ENCODE peak calls at places on chromosomes 5 and 9, in six cellular contexts. One of them, this sample, is unnamed.

GRCh38 chr9:109817146-109817845 is 37.3 kb downstream of the PALM2AKAP2 start:
- DNase-seq in fibroblast of the aortic adventitia: peak
- DNase-seq in aorta: no peak
- DNase-seq in endothelial cell of umbilical vein: no peak
- DNase-seq in cardiac muscle cell: no peak
- DNase-seq in amniotic epithelial cell: peak
- DNase-seq in this sample: no peak

GRCh38 chr5:41510176-41510831 is at the start of gene PLCXD3:
- DNase-seq in fibroblast of the aortic adventitia: peak
- DNase-seq in aorta: no peak
- DNase-seq in endothelial cell of umbilical vein: no peak
- DNase-seq in cardiac muscle cell: peak
- DNase-seq in amniotic epithelial cell: no peak
- DNase-seq in this sample: no peak

GRCh38 chr9:112283854-112284253 is 49.6 kb downstream of the PTBP3 start:
- DNase-seq in fibroblast of the aortic adventitia: no peak
- DNase-seq in aorta: no peak
- DNase-seq in endothelial cell of umbilical vein: no peak
- DNase-seq in cardiac muscle cell: no peak
- DNase-seq in amniotic epithelial cell: no peak
- DNase-seq in this sample: no peak

GRCh38 chr5:26181582-26181981 is 856.8 kb downstream of the CDH9 start:
- DNase-seq in fibroblast of the aortic adventitia: no peak
- DNase-seq in aorta: no peak
- DNase-seq in endothelial cell of umbilical vein: no peak
- DNase-seq in cardiac muscle cell: no peak
- DNase-seq in amniotic epithelial cell: no peak
- DNase-seq in this sample: no peak

GRCh38 chr5:173655196-173655797 is 38.8 kb upstream of the BOD1 start:
- DNase-seq in fibroblast of the aortic adventitia: no peak
- DNase-seq in aorta: no peak
- DNase-seq in endothelial cell of umbilical vein: no peak
- DNase-seq in cardiac muscle cell: no peak
- DNase-seq in amniotic epithelial cell: no peak
- DNase-seq in this sample: no peak

GRCh38 chr9:130990362-130991226 is 18.4 kb upstream of the LAMC3 start:
- DNase-seq in fibroblast of the aortic adventitia: no peak
- DNase-seq in aorta: no peak
- DNase-seq in endothelial cell of umbilical vein: no peak
- DNase-seq in cardiac muscle cell: peak
- DNase-seq in amniotic epithelial cell: no peak
- DNase-seq in this sample: no peak

GRCh38 chr5:3827624-3828023 is 232.0 kb downstream of the IRX1 start:
- DNase-seq in fibroblast of the aortic adventitia: no peak
- DNase-seq in aorta: no peak
- DNase-seq in endothelial cell of umbilical vein: no peak
- DNase-seq in cardiac muscle cell: peak
- DNase-seq in amniotic epithelial cell: no peak
- DNase-seq in this sample: no peak

GRCh38 chr5:109759304-109759703 is 69.6 kb downstream of the MAN2A1 start:
- DNase-seq in fibroblast of the aortic adventitia: peak
- DNase-seq in aorta: no peak
- DNase-seq in endothelial cell of umbilical vein: peak
- DNase-seq in cardiac muscle cell: no peak
- DNase-seq in amniotic epithelial cell: peak
- DNase-seq in this sample: no peak

GRCh38 chr9:111076043-111076442 is 37.8 kb upstream of the LPAR1 start:
- DNase-seq in fibroblast of the aortic adventitia: no peak
- DNase-seq in aorta: no peak
- DNase-seq in endothelial cell of umbilical vein: no peak
- DNase-seq in cardiac muscle cell: no peak
- DNase-seq in amniotic epithelial cell: no peak
- DNase-seq in this sample: no peak

GRCh38 chr9:16257604-16258003 is 612.9 kb downstream of the BNC2 start:
- DNase-seq in fibroblast of the aortic adventitia: peak
- DNase-seq in aorta: no peak
- DNase-seq in endothelial cell of umbilical vein: peak
- DNase-seq in cardiac muscle cell: no peak
- DNase-seq in amniotic epithelial cell: peak
- DNase-seq in this sample: no peak

GRCh38 chr9:17776735-17777134 is 197.9 kb downstream of the SH3GL2 start:
- DNase-seq in fibroblast of the aortic adventitia: no peak
- DNase-seq in aorta: no peak
- DNase-seq in endothelial cell of umbilical vein: no peak
- DNase-seq in cardiac muscle cell: no peak
- DNase-seq in amniotic epithelial cell: no peak
- DNase-seq in this sample: no peak

This sample was measured in T-helper 17 cell.